ENCODE peak calls at places on chromosomes 13 and 19, in four cellular contexts. E is fibroblast of pulmonary artery, N is foreskin fibroblast, F is left ventricle myocardium inferior. T is an unnamed sample.

GRCh38 chr19:55305491-55305890 is 19.6 kb downstream of the TMEM150B start:
- DNase-seq in F (no peak), E (peak), N (no peak), T (no peak)

GRCh38 chr19:55528030-55528801 is 8.7 kb downstream of the SBK2 start:
- DNase-seq in E (no peak), F (no peak), N (no peak), T (no peak)

GRCh38 chr13:49606747-49607648 is 21.3 kb upstream of the ARL11 start:
- DNase-seq in E (peak), F (peak), N (peak), T (peak)

GRCh38 chr13:101291216-101291615 is 125.1 kb downstream of the NALCN start:
- DNase-seq in E (no peak), N (no peak), F (no peak), T (no peak)

GRCh38 chr13:45702869-45703391 is 810 bp downstream of the CBY2 start:
- DNase-seq in E (no peak), F (no peak), N (no peak), T (no peak)

GRCh38 chr19:49017666-49018351 is 918 bp upstream of the LHB start:
- DNase-seq in F (peak), E (peak), N (peak), T (no peak)

GRCh38 chr19:29308977-29309520 is 96.1 kb upstream of the UQCRFS1 start:
- DNase-seq in E (no peak), N (no peak), F (no peak), T (no peak)

GRCh38 chr19:6450166-6450565 is 9.4 kb downstream of the SLC25A23 start:
- DNase-seq in E (no peak), N (no peak), F (no peak), T (no peak)

GRCh38 chr19:2546128-2547032 is 70.5 kb downstream of the GADD45B start:
- DNase-seq in E (no peak), N (no peak), F (peak), T (no peak)

GRCh38 chr19:2540646-2541454 is 64.9 kb downstream of the GADD45B start:
- DNase-seq in E (peak), F (peak), N (peak), T (peak)

GRCh38 chr19:2542341-2543069 is 66.6 kb downstream of the GADD45B start:
- DNase-seq in N (no peak), E (no peak), F (peak), T (no peak)

GRCh38 chr19:2544576-2545415 is 68.9 kb downstream of the GADD45B start:
- DNase-seq in N (no peak), F (peak), E (no peak), T (no peak)

DNA sequence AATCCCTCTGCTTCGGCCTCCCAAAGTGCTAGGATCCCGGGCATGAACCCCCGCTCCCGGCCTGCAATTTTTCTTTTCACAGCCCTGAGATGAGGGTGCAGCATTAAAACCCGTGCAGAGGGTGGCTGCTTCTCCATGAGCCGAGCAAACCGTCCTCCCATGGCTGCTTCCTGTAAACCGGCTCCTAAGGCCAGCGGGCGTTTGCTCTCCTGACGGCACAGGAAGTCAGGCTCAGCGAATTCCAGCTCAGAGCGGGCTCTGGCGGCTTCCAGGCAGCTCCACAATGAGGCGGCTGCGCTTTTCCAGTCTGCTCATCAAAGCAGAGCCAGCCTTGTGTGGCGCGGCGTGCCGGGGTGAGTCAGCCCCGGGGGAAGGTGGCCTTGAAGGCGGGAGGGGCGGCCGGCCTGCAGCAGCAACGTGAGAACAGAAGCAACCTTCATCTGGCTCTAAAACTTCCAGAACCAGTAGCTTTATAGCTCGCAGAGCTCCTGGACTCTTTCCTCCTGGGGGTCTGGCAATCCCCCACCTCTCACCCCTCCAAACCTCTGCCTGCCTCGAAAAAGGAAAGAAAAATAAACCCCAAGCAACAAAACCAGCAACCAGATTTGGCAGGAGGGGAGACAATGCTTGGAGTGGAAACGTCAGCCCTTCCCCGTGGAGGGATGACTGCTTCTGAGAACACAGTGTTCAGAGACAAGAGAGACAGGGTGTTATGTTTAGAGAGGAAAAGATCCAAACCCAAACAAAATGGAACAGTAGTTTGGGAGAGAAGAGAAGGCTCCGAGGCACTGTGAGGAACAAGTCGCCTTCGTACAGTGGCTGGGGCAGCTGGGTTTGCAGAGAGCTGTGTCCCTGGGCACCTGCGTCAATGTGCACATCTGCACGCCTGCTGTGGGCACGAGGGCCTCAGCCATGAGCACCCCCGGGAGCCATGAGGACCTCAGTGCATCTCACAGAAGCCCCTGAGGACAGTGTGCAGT is 67.8 kb downstream of the GADD45B start:
- DNase-seq in N (peak), F (peak), E (peak), T (peak)
- TF ChIP-seq CTCF in N (peak), F (peak), E (peak), T (peak)

GRCh38 chr13:98990701-98991100 is 12.8 kb upstream of the DOCK9 start:
- DNase-seq in N (no peak), F (no peak), E (no peak), T (no peak)

GRCh38 chr13:98988277-98988676 is 10.4 kb upstream of the DOCK9 start:
- DNase-seq in E (no peak), F (no peak), N (no peak), T (no peak)

GRCh38 chr13:98987275-98987674 is 9.4 kb upstream of the DOCK9 start:
- DNase-seq in E (no peak), N (no peak), F (no peak), T (no peak)

GRCh38 chr13:98989469-98990235 is 11.8 kb upstream of the DOCK9 start:
- DNase-seq in N (no peak), E (no peak), F (no peak), T (no peak)

GRCh38 chr13:98988782-98989181 is 10.9 kb upstream of the DOCK9 start:
- DNase-seq in E (no peak), F (no peak), N (no peak), T (no peak)
- H3K4me3 ChIP-seq in E (no peak), F (no peak), N (no peak), T (no peak)

DNA sequence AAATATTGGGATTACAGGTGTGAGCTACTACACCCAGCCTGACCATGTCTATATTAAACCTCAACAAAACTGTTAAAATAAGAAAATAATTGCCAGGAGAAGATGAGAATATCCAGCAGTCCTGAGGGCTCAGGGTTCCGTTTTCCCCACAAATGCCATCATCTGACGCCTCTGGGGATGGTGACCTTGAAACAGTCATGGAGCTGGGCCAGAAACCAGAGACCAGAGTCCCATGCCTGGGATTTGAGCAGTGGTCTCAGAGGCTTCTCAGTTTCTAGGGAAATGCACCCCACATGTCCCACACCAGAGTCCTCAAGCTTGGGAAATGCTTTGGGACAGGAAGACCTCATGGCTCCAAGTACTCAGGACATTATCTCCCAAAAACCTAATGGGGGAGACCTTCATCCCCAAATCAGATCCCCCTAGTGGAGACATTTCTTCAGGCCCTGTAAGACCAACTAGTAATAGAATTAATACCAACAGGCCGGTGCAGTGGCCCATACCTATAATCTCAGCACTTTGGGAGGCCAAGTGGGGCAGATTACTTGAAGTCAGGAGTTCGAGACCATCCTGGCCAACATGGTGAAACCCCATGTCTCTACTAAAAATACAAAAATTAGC is 2.9 kb upstream of the MAP1S start:
- DNase-seq in F (no peak), N (no peak), E (no peak), T (no peak)
- TF ChIP-seq CTCF in F (no peak), N (peak), E (peak), T (peak)

DNA sequence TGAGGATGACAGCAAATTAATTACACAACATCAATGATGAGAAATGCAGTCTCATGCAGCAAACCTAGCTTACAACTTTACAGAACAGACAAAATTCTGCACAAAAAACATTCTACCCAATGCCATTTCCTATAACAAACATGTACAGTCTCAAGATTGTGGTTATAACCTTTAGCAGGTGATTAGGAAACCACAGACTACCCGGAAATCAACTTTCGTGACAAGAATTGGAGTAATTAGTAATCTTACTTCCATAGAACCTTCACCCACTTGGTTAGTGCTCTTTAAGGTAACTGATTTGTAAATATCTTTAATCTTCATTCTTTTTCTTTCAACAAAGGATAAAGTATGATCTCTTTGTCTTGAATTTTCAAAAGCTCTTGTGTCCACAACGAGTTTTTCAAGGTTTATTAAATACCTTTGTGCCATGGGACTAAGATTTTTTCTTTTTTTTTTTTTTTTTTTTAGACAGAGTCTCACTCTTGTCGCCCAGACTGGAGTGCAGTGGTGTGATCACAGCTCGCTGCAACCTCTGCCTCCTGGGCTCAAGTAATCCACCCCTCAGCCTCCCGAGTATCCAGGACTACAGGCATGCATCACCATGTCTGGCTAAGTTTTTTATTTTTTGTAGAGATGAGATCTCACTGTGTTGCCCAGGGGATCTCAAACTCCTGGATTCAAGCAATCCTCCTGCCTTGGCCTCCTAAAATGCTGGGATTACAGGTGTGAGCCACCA is 78.8 kb downstream of the MAP4K1 start:
- DNase-seq in F (no peak), N (no peak), E (no peak), T (no peak)
- H3K4me3 ChIP-seq in F (no peak), N (no peak), E (no peak), T (no peak)

DNA sequence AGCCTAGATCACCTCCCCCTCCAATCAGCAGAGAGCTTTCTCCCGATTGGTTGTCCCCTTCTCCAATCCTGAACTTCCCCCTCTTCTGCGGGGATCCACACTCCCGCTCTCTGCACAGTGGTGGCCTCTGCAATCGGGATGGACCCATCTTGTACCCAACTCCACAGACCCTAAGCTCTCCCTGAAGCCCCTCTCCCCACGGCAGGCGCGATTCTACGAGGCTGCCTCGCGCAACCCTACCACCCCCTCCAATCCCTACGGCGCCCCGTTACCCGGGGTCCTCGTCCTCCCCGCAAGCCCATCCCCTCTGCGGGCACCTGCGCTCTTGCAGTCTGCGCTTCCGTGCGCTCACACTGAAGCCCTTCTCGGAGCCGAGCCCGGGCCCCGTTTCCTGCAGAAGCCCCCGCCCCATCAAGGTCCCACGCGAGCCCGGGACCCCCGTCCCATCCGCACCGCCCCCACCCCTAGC is 459 bp downstream of the TMEM160 start:
- DNase-seq in F (peak), N (peak), E (peak), T (peak)
- TF ChIP-seq CTCF in F (no peak), N (no peak), E (no peak), T (no peak)

DNA sequence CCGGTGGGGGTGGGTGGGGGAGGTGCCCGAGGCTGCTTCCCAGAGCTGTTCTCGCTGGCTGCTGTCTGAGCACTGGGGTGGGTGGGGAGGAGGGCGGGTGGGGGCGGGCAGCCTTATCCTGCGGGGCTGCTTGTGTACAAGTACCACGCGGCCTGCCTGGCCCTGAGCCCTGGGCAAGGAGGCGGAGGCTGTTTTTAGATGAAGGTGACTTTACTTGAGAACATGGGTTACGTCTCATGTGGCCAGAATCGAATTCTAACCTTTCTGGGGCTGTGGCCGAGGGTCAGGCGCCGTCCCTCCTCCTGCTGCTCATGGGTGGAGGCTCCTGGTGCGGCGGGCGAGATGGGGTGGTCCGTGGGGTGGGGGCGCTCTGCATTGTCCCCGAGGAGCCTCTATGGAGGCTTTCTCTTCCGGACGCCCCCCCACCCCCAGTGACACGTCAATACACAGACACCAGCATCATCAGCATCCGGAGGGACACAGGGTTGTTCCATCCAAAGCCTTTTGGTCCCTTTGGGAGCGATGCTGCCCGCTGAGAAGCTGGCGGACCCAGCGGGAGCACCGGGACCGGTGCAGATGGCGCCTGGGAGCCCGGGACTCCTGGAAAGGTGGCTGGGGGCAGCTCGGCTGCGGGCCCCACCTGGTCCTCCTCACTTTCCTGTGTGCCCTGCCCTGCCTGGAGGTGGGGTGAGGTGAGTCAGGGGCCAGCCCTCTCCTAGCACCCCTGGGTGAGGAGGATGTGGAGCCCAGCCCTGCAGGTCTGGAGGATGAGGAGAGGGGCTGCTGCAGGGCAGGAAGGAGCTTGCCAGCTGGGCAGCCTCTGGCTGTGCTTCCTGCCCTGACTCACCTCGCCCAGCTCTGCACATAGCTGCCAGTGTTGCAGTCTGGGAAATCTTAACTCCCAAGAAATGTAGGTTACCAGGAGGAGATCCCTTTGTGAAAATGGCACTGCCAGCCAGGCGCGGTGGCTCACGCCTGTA is 3.4 kb downstream of the BSG start:
- DNase-seq in E (peak), N (peak), F (peak), T (no peak)
- H3K4me3 ChIP-seq in E (peak), N (peak), F (peak), T (peak)

GRCh38 chr13:112894673-112895481 is 74.1 kb upstream of the MCF2L start:
- DNase-seq in E (no peak), N (no peak), F (peak), T (no peak)

GRCh38 chr13:112894423-112894672 is 74.7 kb upstream of the MCF2L start:
- DNase-seq in E (no peak), N (no peak), F (no peak), T (no peak)

GRCh38 chr13:112892759-112893569 is 76.0 kb upstream of the MCF2L start:
- DNase-seq in E (no peak), F (no peak), N (no peak), T (no peak)

GRCh38 chr13:112895521-112896465 is 73.2 kb upstream of the MCF2L start:
- DNase-seq in N (no peak), F (peak), E (no peak), T (no peak)

GRCh38 chr13:112893570-112894422 is 75.2 kb upstream of the MCF2L start:
- DNase-seq in F (no peak), N (no peak), E (peak), T (no peak)
- TF ChIP-seq CTCF in F (no peak), N (no peak), E (no peak), T (no peak)